ENCODE peak calls at places on chromosomes 6 and 20, in nine cellular contexts. One of them, this sample, is unnamed.

GRCh38 chr6:116217069-116217468 is 36.8 kb downstream of the TSPYL4 start:
- DNase-seq in uterus: no peak
- DNase-seq in fibroblast of the aortic adventitia: peak
- DNase-seq in CD4-positive, alpha-beta T cell: no peak
- DNase-seq in HFFc6: peak
- DNase-seq in fibroblast of villous mesenchyme: peak
- DNase-seq in prostate gland: no peak
- DNase-seq in dorsolateral prefrontal cortex: no peak
- DNase-seq in NB4: peak
- DNase-seq in this sample: peak

GRCh38 chr6:33313709-33314514 is at the start of gene TAPBP:
- DNase-seq in prostate gland: peak
- DNase-seq in HFFc6: peak
- DNase-seq in dorsolateral prefrontal cortex: no peak
- DNase-seq in CD4-positive, alpha-beta T cell: peak
- DNase-seq in NB4: peak
- DNase-seq in fibroblast of the aortic adventitia: peak
- DNase-seq in fibroblast of villous mesenchyme: peak
- DNase-seq in uterus: peak
- DNase-seq in this sample: peak

GRCh38 chr20:62710221-62710885 is 1.7 kb downstream of the NTSR1 start:
- DNase-seq in HFFc6: no peak
- DNase-seq in fibroblast of the aortic adventitia: no peak
- DNase-seq in dorsolateral prefrontal cortex: no peak
- DNase-seq in CD4-positive, alpha-beta T cell: no peak
- DNase-seq in fibroblast of villous mesenchyme: no peak
- DNase-seq in NB4: no peak
- DNase-seq in uterus: no peak
- DNase-seq in prostate gland: no peak
- DNase-seq in this sample: no peak

GRCh38 chr20:59821788-59822187 is 111.6 kb downstream of the SYCP2 start:
- DNase-seq in CD4-positive, alpha-beta T cell: no peak
- DNase-seq in prostate gland: no peak
- DNase-seq in fibroblast of villous mesenchyme: no peak
- DNase-seq in uterus: no peak
- DNase-seq in HFFc6: no peak
- DNase-seq in dorsolateral prefrontal cortex: no peak
- DNase-seq in fibroblast of the aortic adventitia: no peak
- DNase-seq in NB4: no peak
- DNase-seq in this sample: no peak

GRCh38 chr6:106182455-106182854 is 96.3 kb downstream of the PRDM1 start:
- DNase-seq in fibroblast of the aortic adventitia: no peak
- DNase-seq in dorsolateral prefrontal cortex: no peak
- DNase-seq in prostate gland: no peak
- DNase-seq in uterus: no peak
- DNase-seq in HFFc6: no peak
- DNase-seq in NB4: no peak
- DNase-seq in CD4-positive, alpha-beta T cell: no peak
- DNase-seq in fibroblast of villous mesenchyme: no peak
- DNase-seq in this sample: peak

GRCh38 chr6:159931112-159931511 is 37.8 kb upstream of the IGF2R start:
- DNase-seq in uterus: no peak
- DNase-seq in fibroblast of villous mesenchyme: no peak
- DNase-seq in fibroblast of the aortic adventitia: no peak
- DNase-seq in NB4: no peak
- DNase-seq in dorsolateral prefrontal cortex: no peak
- DNase-seq in CD4-positive, alpha-beta T cell: no peak
- DNase-seq in HFFc6: no peak
- DNase-seq in prostate gland: no peak
- DNase-seq in this sample: peak

GRCh38 chr6:15793288-15793687 is 130.5 kb upstream of the DTNBP1 start:
- DNase-seq in HFFc6: peak
- DNase-seq in prostate gland: no peak
- DNase-seq in NB4: no peak
- DNase-seq in fibroblast of villous mesenchyme: peak
- DNase-seq in uterus: no peak
- DNase-seq in fibroblast of the aortic adventitia: peak
- DNase-seq in CD4-positive, alpha-beta T cell: no peak
- DNase-seq in dorsolateral prefrontal cortex: no peak
- DNase-seq in this sample: no peak

GRCh38 chr6:11433860-11434259 is 103.7 kb upstream of the TMEM170B start:
- DNase-seq in dorsolateral prefrontal cortex: no peak
- DNase-seq in NB4: no peak
- DNase-seq in fibroblast of villous mesenchyme: no peak
- DNase-seq in prostate gland: no peak
- DNase-seq in fibroblast of the aortic adventitia: no peak
- DNase-seq in CD4-positive, alpha-beta T cell: no peak
- DNase-seq in uterus: no peak
- DNase-seq in HFFc6: no peak
- DNase-seq in this sample: no peak

GRCh38 chr6:104312851-104313250 is 546.9 kb downstream of the HACE1 start:
- DNase-seq in fibroblast of villous mesenchyme: no peak
- DNase-seq in NB4: no peak
- DNase-seq in dorsolateral prefrontal cortex: no peak
- DNase-seq in CD4-positive, alpha-beta T cell: no peak
- DNase-seq in fibroblast of the aortic adventitia: no peak
- DNase-seq in prostate gland: no peak
- DNase-seq in uterus: no peak
- DNase-seq in HFFc6: no peak
- DNase-seq in this sample: no peak

GRCh38 chr6:19416811-19417210 is 420.4 kb upstream of the ID4 start:
- DNase-seq in CD4-positive, alpha-beta T cell: no peak
- DNase-seq in uterus: no peak
- DNase-seq in fibroblast of villous mesenchyme: no peak
- DNase-seq in fibroblast of the aortic adventitia: no peak
- DNase-seq in NB4: no peak
- DNase-seq in dorsolateral prefrontal cortex: no peak
- DNase-seq in prostate gland: no peak
- DNase-seq in HFFc6: no peak
- DNase-seq in this sample: no peak

DNA sequence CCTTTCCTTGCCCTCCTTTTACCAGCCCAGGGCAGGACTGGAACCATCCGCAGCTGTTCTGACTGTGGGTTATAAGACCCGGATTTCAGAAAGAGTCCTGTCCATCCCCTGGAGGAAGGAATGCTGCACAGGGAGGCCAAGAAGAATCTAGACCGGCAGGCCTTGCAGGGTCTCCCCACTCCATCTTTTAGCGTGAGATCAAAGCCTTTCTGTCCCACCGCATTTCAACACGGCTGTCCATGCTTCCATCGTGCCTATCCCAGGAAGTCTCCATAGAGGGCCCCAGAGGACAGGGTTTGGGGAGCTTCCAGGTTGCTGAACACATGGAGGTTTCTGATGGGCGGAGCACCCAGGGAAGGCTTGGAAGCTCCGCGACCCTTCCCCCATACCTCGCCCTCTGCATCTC is 79.3 kb upstream of the AGPAT4 start:
- DNase-seq in CD4-positive, alpha-beta T cell: no peak
- DNase-seq in dorsolateral prefrontal cortex: no peak
- DNase-seq in fibroblast of villous mesenchyme: no peak
- DNase-seq in fibroblast of the aortic adventitia: no peak
- DNase-seq in uterus: no peak
- DNase-seq in NB4: peak
- DNase-seq in prostate gland: no peak
- DNase-seq in HFFc6: no peak
- DNase-seq in this sample: no peak
- TF ChIP-seq CTCF in CD4-positive, alpha-beta T cell: no peak
- TF ChIP-seq CTCF in dorsolateral prefrontal cortex: peak
- TF ChIP-seq CTCF in fibroblast of villous mesenchyme: peak
- TF ChIP-seq CTCF in fibroblast of the aortic adventitia: peak
- TF ChIP-seq CTCF in uterus: no peak
- TF ChIP-seq CTCF in NB4: peak
- TF ChIP-seq CTCF in prostate gland: no peak
- TF ChIP-seq CTCF in HFFc6: peak
- TF ChIP-seq CTCF in this sample: no peak

GRCh38 chr6:41508479-41508878 is 37.7 kb upstream of the FOXP4 start:
- DNase-seq in NB4: no peak
- DNase-seq in CD4-positive, alpha-beta T cell: no peak
- DNase-seq in uterus: no peak
- DNase-seq in dorsolateral prefrontal cortex: no peak
- DNase-seq in fibroblast of villous mesenchyme: no peak
- DNase-seq in prostate gland: no peak
- DNase-seq in fibroblast of the aortic adventitia: no peak
- DNase-seq in HFFc6: no peak
- DNase-seq in this sample: no peak

GRCh38 chr6:41511443-41512060 is 34.6 kb upstream of the FOXP4 start:
- DNase-seq in prostate gland: no peak
- DNase-seq in CD4-positive, alpha-beta T cell: no peak
- DNase-seq in uterus: no peak
- DNase-seq in NB4: no peak
- DNase-seq in dorsolateral prefrontal cortex: no peak
- DNase-seq in HFFc6: no peak
- DNase-seq in fibroblast of villous mesenchyme: no peak
- DNase-seq in fibroblast of the aortic adventitia: no peak
- DNase-seq in this sample: no peak

GRCh38 chr6:41509596-41509995 is 36.6 kb upstream of the FOXP4 start:
- DNase-seq in fibroblast of the aortic adventitia: no peak
- DNase-seq in HFFc6: no peak
- DNase-seq in dorsolateral prefrontal cortex: no peak
- DNase-seq in fibroblast of villous mesenchyme: no peak
- DNase-seq in uterus: peak
- DNase-seq in CD4-positive, alpha-beta T cell: no peak
- DNase-seq in prostate gland: no peak
- DNase-seq in NB4: no peak
- DNase-seq in this sample: no peak

GRCh38 chr6:41515995-41516394 is 30.2 kb upstream of the FOXP4 start:
- DNase-seq in uterus: no peak
- DNase-seq in prostate gland: no peak
- DNase-seq in HFFc6: no peak
- DNase-seq in CD4-positive, alpha-beta T cell: no peak
- DNase-seq in fibroblast of villous mesenchyme: no peak
- DNase-seq in NB4: no peak
- DNase-seq in fibroblast of the aortic adventitia: no peak
- DNase-seq in dorsolateral prefrontal cortex: no peak
- DNase-seq in this sample: no peak

GRCh38 chr6:41512146-41512701 is 34.0 kb upstream of the FOXP4 start:
- DNase-seq in NB4: no peak
- DNase-seq in HFFc6: no peak
- DNase-seq in CD4-positive, alpha-beta T cell: no peak
- DNase-seq in fibroblast of the aortic adventitia: no peak
- DNase-seq in dorsolateral prefrontal cortex: no peak
- DNase-seq in fibroblast of villous mesenchyme: no peak
- DNase-seq in uterus: no peak
- DNase-seq in prostate gland: no peak
- DNase-seq in this sample: no peak
- TF ChIP-seq CTCF in NB4: no peak
- TF ChIP-seq CTCF in HFFc6: no peak
- TF ChIP-seq CTCF in CD4-positive, alpha-beta T cell: no peak
- TF ChIP-seq CTCF in fibroblast of the aortic adventitia: no peak
- TF ChIP-seq CTCF in dorsolateral prefrontal cortex: no peak
- TF ChIP-seq CTCF in fibroblast of villous mesenchyme: no peak
- TF ChIP-seq CTCF in uterus: no peak
- TF ChIP-seq CTCF in prostate gland: no peak
- TF ChIP-seq CTCF in this sample: no peak

GRCh38 chr20:4876301-4876700 is 125.0 kb downstream of the SLC23A2 start:
- DNase-seq in CD4-positive, alpha-beta T cell: no peak
- DNase-seq in prostate gland: no peak
- DNase-seq in fibroblast of the aortic adventitia: no peak
- DNase-seq in dorsolateral prefrontal cortex: no peak
- DNase-seq in fibroblast of villous mesenchyme: no peak
- DNase-seq in NB4: no peak
- DNase-seq in HFFc6: no peak
- DNase-seq in uterus: no peak
- DNase-seq in this sample: no peak

GRCh38 chr20:4871486-4871885 is 129.8 kb downstream of the SLC23A2 start:
- DNase-seq in dorsolateral prefrontal cortex: no peak
- DNase-seq in HFFc6: no peak
- DNase-seq in fibroblast of villous mesenchyme: no peak
- DNase-seq in NB4: no peak
- DNase-seq in fibroblast of the aortic adventitia: no peak
- DNase-seq in prostate gland: no peak
- DNase-seq in uterus: no peak
- DNase-seq in CD4-positive, alpha-beta T cell: no peak
- DNase-seq in this sample: no peak

GRCh38 chr20:4873396-4873795 is 127.9 kb downstream of the SLC23A2 start:
- DNase-seq in prostate gland: no peak
- DNase-seq in uterus: no peak
- DNase-seq in HFFc6: no peak
- DNase-seq in fibroblast of villous mesenchyme: no peak
- DNase-seq in dorsolateral prefrontal cortex: no peak
- DNase-seq in CD4-positive, alpha-beta T cell: no peak
- DNase-seq in NB4: no peak
- DNase-seq in fibroblast of the aortic adventitia: no peak
- DNase-seq in this sample: no peak

GRCh38 chr20:4876731-4877130 is 124.6 kb downstream of the SLC23A2 start:
- DNase-seq in prostate gland: no peak
- DNase-seq in CD4-positive, alpha-beta T cell: no peak
- DNase-seq in fibroblast of villous mesenchyme: no peak
- DNase-seq in NB4: no peak
- DNase-seq in fibroblast of the aortic adventitia: no peak
- DNase-seq in HFFc6: no peak
- DNase-seq in dorsolateral prefrontal cortex: no peak
- DNase-seq in uterus: no peak
- DNase-seq in this sample: no peak

GRCh38 chr20:4875578-4876067 is 125.7 kb downstream of the SLC23A2 start:
- DNase-seq in uterus: no peak
- DNase-seq in fibroblast of the aortic adventitia: no peak
- DNase-seq in NB4: no peak
- DNase-seq in dorsolateral prefrontal cortex: no peak
- DNase-seq in HFFc6: no peak
- DNase-seq in CD4-positive, alpha-beta T cell: no peak
- DNase-seq in fibroblast of villous mesenchyme: no peak
- DNase-seq in prostate gland: no peak
- DNase-seq in this sample: no peak
- TF ChIP-seq CTCF in uterus: no peak
- TF ChIP-seq CTCF in fibroblast of the aortic adventitia: no peak
- TF ChIP-seq CTCF in NB4: no peak
- TF ChIP-seq CTCF in dorsolateral prefrontal cortex: no peak
- TF ChIP-seq CTCF in HFFc6: no peak
- TF ChIP-seq CTCF in CD4-positive, alpha-beta T cell: no peak
- TF ChIP-seq CTCF in fibroblast of villous mesenchyme: no peak
- TF ChIP-seq CTCF in prostate gland: no peak
- TF ChIP-seq CTCF in this sample: no peak

GRCh38 chr20:31494131-31494530 is 19.0 kb downstream of the REM1 start:
- DNase-seq in NB4: peak
- DNase-seq in uterus: peak
- DNase-seq in fibroblast of villous mesenchyme: peak
- DNase-seq in prostate gland: no peak
- DNase-seq in dorsolateral prefrontal cortex: no peak
- DNase-seq in fibroblast of the aortic adventitia: peak
- DNase-seq in CD4-positive, alpha-beta T cell: no peak
- DNase-seq in HFFc6: peak
- DNase-seq in this sample: no peak
- TF ChIP-seq CTCF in NB4: peak
- TF ChIP-seq CTCF in uterus: peak
- TF ChIP-seq CTCF in fibroblast of villous mesenchyme: peak
- TF ChIP-seq CTCF in prostate gland: no peak
- TF ChIP-seq CTCF in dorsolateral prefrontal cortex: no peak
- TF ChIP-seq CTCF in fibroblast of the aortic adventitia: peak
- TF ChIP-seq CTCF in CD4-positive, alpha-beta T cell: no peak
- TF ChIP-seq CTCF in HFFc6: peak
- TF ChIP-seq CTCF in this sample: no peak

This sample was measured in GM20000.